ENCODE peak calls at places on chromosomes 2 and 18, in six cellular contexts. C is AG04450; T is NCI-H748 treated with DMSO at 0.1 percent for 48 hours; V is stimulated activated naive B cell treated with anti-CD40 and anti-IgM and Interleukin-4, amounts not matched to agents 10 μg/mL and 1 μg/mL and 100 μg/mL, for 72 hours; Z is activated effector memory CD4-positive, alpha-beta T cell treated with anti-CD3 and anti-CD28 coated beads, Interleukin-2, amount 50 U/mL, for 16 hours; Q is kidney tubule cell. F is an unnamed sample.

GRCh38 chr18:76471593-76471992 is 23.4 kb downstream of the ZNF516 start:
- DNase-seq in Z (no peak), V (no peak), C (no peak), T (no peak), Q (no peak), F (no peak)

GRCh38 chr2:96413067-96413722 is 77.6 kb downstream of the NCAPH start:
- DNase-seq in C (no peak), Q (peak; percentile 25), V (no peak), T (peak; percentile 7), Z (no peak), F (no peak)

GRCh38 chr18:10085405-10085804 is 171.6 kb downstream of the VAPA start:
- DNase-seq in Z (no peak), V (no peak), Q (no peak), C (no peak), T (no peak), F (no peak)

GRCh38 chr2:7111626-7112025 is 194.4 kb downstream of the RNF144A start:
- DNase-seq in Z (no peak), C (no peak), Q (peak; percentile 23), V (no peak), T (no peak), F (no peak)

GRCh38 chr18:31626409-31626808 is 34.7 kb downstream of the TTR start:
- DNase-seq in Q (no peak), Z (no peak), V (no peak), T (no peak), C (no peak), F (no peak)

GRCh38 chr2:79757526-79757925 is 244.7 kb downstream of the CTNNA2 start:
- DNase-seq in V (no peak), Q (no peak), T (no peak), Z (no peak), C (no peak), F (no peak)

GRCh38 chr2:179538406-179538805 is 273.8 kb upstream of the SESTD1 start:
- DNase-seq in Q (no peak), Z (no peak), C (no peak), T (no peak), V (no peak), F (no peak)

GRCh38 chr2:183059561-183059960 is 19.0 kb upstream of the DUSP19 start:
- DNase-seq in T (no peak), Q (peak; percentile 85), V (no peak), C (no peak), Z (no peak), F (no peak)

GRCh38 chr18:74283255-74283554 is 8.6 kb downstream of the CYB5A start:
- DNase-seq in V (no peak), Q (peak; percentile 41), T (no peak), Z (no peak), C (no peak), F (no peak)

GRCh38 chr18:45197526-45197970 is 417.7 kb upstream of the SLC14A2 start:
- DNase-seq in C (peak; percentile 34), V (peak; percentile 23), Q (peak; percentile 57), T (no peak), Z (no peak), F (peak; percentile 88)

GRCh38 chr2:221896505-221897151 is 324.5 kb upstream of the EPHA4 start:
- DNase-seq in Z (no peak), C (no peak), T (no peak), Q (peak; percentile 78), V (no peak), F (no peak)

GRCh38 chr2:182360012-182360662 is 66.7 kb downstream of the PDE1A start:
- DNase-seq in V (no peak), T (no peak), Z (no peak), C (peak; percentile 34), Q (peak; percentile 68), F (no peak)

GRCh38 chr2:79723830-79724229 is 211.0 kb downstream of the CTNNA2 start:
- DNase-seq in Z (no peak), V (no peak), T (no peak), C (peak; percentile 96), Q (peak; percentile 96), F (no peak)

GRCh38 chr2:119960821-119961220 is 52.1 kb upstream of the EPB41L5 start:
- DNase-seq in V (no peak), Q (no peak), C (peak; percentile 1), Z (no peak), T (no peak), F (no peak)

GRCh38 chr2:979286-979928 is 28.8 kb downstream of the SNTG2 start:
- DNase-seq in Z (no peak), T (no peak), C (no peak), V (no peak), Q (no peak), F (no peak)

GRCh38 chr2:190912731-190913130 is 32.1 kb downstream of the GLS start:
- DNase-seq in T (no peak), Z (no peak), V (no peak), C (no peak), Q (no peak), F (no peak)

GRCh38 chr2:208608436-208608835 is 201.8 kb downstream of the PTH2R start:
- DNase-seq in V (no peak), Z (no peak), Q (peak; percentile 1), C (no peak), T (peak; percentile 90), F (no peak)

GRCh38 chr2:207625014-207625755 is at the start of gene METTL21A:
- DNase-seq in C (no peak), Q (peak; percentile 94), V (peak; percentile 96), Z (peak; percentile 98), T (peak; percentile 74), F (peak; percentile 86)

GRCh38 chr2:119792907-119793312 is 33.2 kb downstream of the PTPN4 start:
- DNase-seq in C (no peak), T (no peak), V (no peak), Q (no peak), Z (no peak), F (no peak)

GRCh38 chr2:2096803-2097464 is 234.1 kb downstream of the MYT1L start:
- DNase-seq in T (no peak), Q (no peak), C (no peak), V (no peak), Z (no peak), F (no peak)

GRCh38 chr2:221166283-221166682 is 405.8 kb downstream of the EPHA4 start:
- DNase-seq in C (no peak), Q (no peak), Z (no peak), V (no peak), T (no peak), F (no peak)

GRCh38 chr2:64987001-64987962 is 1.9 kb upstream of the SLC1A4 start:
- DNase-seq in C (no peak), T (no peak), V (peak; percentile 17), Q (peak; percentile 2), Z (no peak), F (peak; percentile 68)

GRCh38 chr2:136117391-136117841 is 533 bp downstream of the CXCR4 start:
- DNase-seq in Q (peak; percentile 35), Z (peak; percentile 84), V (no peak), C (no peak), T (no peak), F (no peak)

GRCh38 chr2:236665572-236666118 is 96.0 kb downstream of the ACKR3 start:
- DNase-seq in Q (peak; percentile 14), T (no peak), C (no peak), V (no peak), Z (no peak), F (no peak)